ENCODE peak calls at places on chromosomes 5 and 9, in five cellular contexts. One of them, this sample, is unnamed.

GRCh38 chr5:38463634-38464521 is 92.6 kb downstream of the LIFR start:
- DNase-seq in gastrocnemius medialis: no peak
- DNase-seq in colonic mucosa: no peak
- DNase-seq in esophagus squamous epithelium: no peak
- DNase-seq in A673: peak; percentile 57
- DNase-seq in this sample: peak; percentile 13

GRCh38 chr5:10654566-10654965 is 90.7 kb downstream of the ANKRD33B start:
- DNase-seq in A673: no peak
- DNase-seq in colonic mucosa: no peak
- DNase-seq in esophagus squamous epithelium: no peak
- DNase-seq in gastrocnemius medialis: no peak
- DNase-seq in this sample: no peak

GRCh38 chr5:113520429-113520828 is 6.9 kb downstream of the YTHDC2 start:
- DNase-seq in colonic mucosa: no peak
- DNase-seq in gastrocnemius medialis: no peak
- DNase-seq in esophagus squamous epithelium: no peak
- DNase-seq in A673: no peak
- DNase-seq in this sample: no peak

GRCh38 chr5:110094109-110094508 is 404.4 kb downstream of the MAN2A1 start:
- DNase-seq in gastrocnemius medialis: no peak
- DNase-seq in esophagus squamous epithelium: no peak
- DNase-seq in colonic mucosa: no peak
- DNase-seq in A673: no peak
- DNase-seq in this sample: no peak

GRCh38 chr5:73673161-73673591 is 47.2 kb downstream of the ARHGEF28 start:
- DNase-seq in esophagus squamous epithelium: no peak
- DNase-seq in A673: peak; percentile 48
- DNase-seq in gastrocnemius medialis: no peak
- DNase-seq in colonic mucosa: no peak
- DNase-seq in this sample: peak; percentile 22

GRCh38 chr5:172862165-172862801 is 28.2 kb downstream of the ERGIC1 start:
- DNase-seq in esophagus squamous epithelium: no peak
- DNase-seq in gastrocnemius medialis: no peak
- DNase-seq in colonic mucosa: no peak
- DNase-seq in A673: no peak
- DNase-seq in this sample: no peak

GRCh38 chr5:169754737-169755136 is 117.7 kb downstream of the DOCK2 start:
- DNase-seq in colonic mucosa: no peak
- DNase-seq in gastrocnemius medialis: no peak
- DNase-seq in esophagus squamous epithelium: no peak
- DNase-seq in A673: no peak
- DNase-seq in this sample: no peak

GRCh38 chr5:2038337-2039179 is 155.8 kb upstream of the IRX4 start:
- DNase-seq in A673: peak; percentile 31
- DNase-seq in gastrocnemius medialis: peak; percentile 10
- DNase-seq in esophagus squamous epithelium: no peak
- DNase-seq in colonic mucosa: peak; percentile 25
- DNase-seq in this sample: peak; percentile 29

GRCh38 chr5:130964238-130965192 is 200.5 kb downstream of the HINT1 start:
- DNase-seq in A673: no peak
- DNase-seq in esophagus squamous epithelium: no peak
- DNase-seq in colonic mucosa: no peak
- DNase-seq in gastrocnemius medialis: no peak
- DNase-seq in this sample: no peak

GRCh38 chr9:123420560-123421210 is 64.7 kb downstream of the CRB2 start:
- DNase-seq in colonic mucosa: no peak
- DNase-seq in A673: no peak
- DNase-seq in esophagus squamous epithelium: no peak
- DNase-seq in gastrocnemius medialis: no peak
- DNase-seq in this sample: no peak

GRCh38 chr9:126117631-126118030 is 209.0 kb upstream of the MVB12B start:
- DNase-seq in colonic mucosa: no peak
- DNase-seq in esophagus squamous epithelium: no peak
- DNase-seq in A673: no peak
- DNase-seq in gastrocnemius medialis: no peak
- DNase-seq in this sample: no peak

GRCh38 chr5:124774002-124774318 is 27.5 kb upstream of the ZNF608 start:
- DNase-seq in esophagus squamous epithelium: no peak
- DNase-seq in colonic mucosa: no peak
- DNase-seq in A673: no peak
- DNase-seq in gastrocnemius medialis: no peak
- DNase-seq in this sample: no peak

GRCh38 chr5:5043346-5043745 is 96.8 kb upstream of the ADAMTS16 start:
- DNase-seq in colonic mucosa: no peak
- DNase-seq in A673: no peak
- DNase-seq in gastrocnemius medialis: no peak
- DNase-seq in esophagus squamous epithelium: no peak
- DNase-seq in this sample: no peak

GRCh38 chr9:83340451-83340850 is 197.8 kb downstream of the FRMD3 start:
- DNase-seq in colonic mucosa: no peak
- DNase-seq in gastrocnemius medialis: no peak
- DNase-seq in esophagus squamous epithelium: no peak
- DNase-seq in A673: no peak
- DNase-seq in this sample: no peak

GRCh38 chr5:67166886-67167285 is 29.7 kb downstream of the CD180 start:
- DNase-seq in colonic mucosa: no peak
- DNase-seq in gastrocnemius medialis: no peak
- DNase-seq in A673: no peak
- DNase-seq in esophagus squamous epithelium: no peak
- DNase-seq in this sample: no peak

GRCh38 chr9:82417501-82417900 is 428.9 kb downstream of the SPATA31D1 start:
- DNase-seq in esophagus squamous epithelium: no peak
- DNase-seq in A673: no peak
- DNase-seq in gastrocnemius medialis: no peak
- DNase-seq in colonic mucosa: no peak
- DNase-seq in this sample: no peak

GRCh38 chr5:3417376-3417943 is 178.2 kb upstream of the IRX1 start:
- DNase-seq in A673: no peak
- DNase-seq in esophagus squamous epithelium: no peak
- DNase-seq in colonic mucosa: no peak
- DNase-seq in gastrocnemius medialis: no peak
- DNase-seq in this sample: no peak

GRCh38 chr9:89606567-89607311 is 1.9 kb downstream of the GADD45G start:
- DNase-seq in gastrocnemius medialis: peak; percentile 49
- DNase-seq in esophagus squamous epithelium: no peak
- DNase-seq in A673: peak; percentile 22
- DNase-seq in colonic mucosa: peak; percentile 78
- DNase-seq in this sample: peak; percentile 77

GRCh38 chr9:111433082-111433481 is 51.1 kb downstream of the ECPAS start:
- DNase-seq in esophagus squamous epithelium: no peak
- DNase-seq in colonic mucosa: no peak
- DNase-seq in A673: no peak
- DNase-seq in gastrocnemius medialis: no peak
- DNase-seq in this sample: no peak

GRCh38 chr5:156683509-156683908 is 166.6 kb upstream of the PPP1R2B start:
- DNase-seq in gastrocnemius medialis: no peak
- DNase-seq in A673: no peak
- DNase-seq in esophagus squamous epithelium: no peak
- DNase-seq in colonic mucosa: no peak
- DNase-seq in this sample: no peak

GRCh38 chr5:98510111-98510510 is 263.4 kb upstream of the RGMB start:
- DNase-seq in esophagus squamous epithelium: no peak
- DNase-seq in A673: no peak
- DNase-seq in gastrocnemius medialis: no peak
- DNase-seq in colonic mucosa: peak; percentile 61
- DNase-seq in this sample: peak; percentile 69

GRCh38 chr9:3743901-3744413 is 218.2 kb upstream of the RFX3 start:
- DNase-seq in A673: no peak
- DNase-seq in colonic mucosa: no peak
- DNase-seq in esophagus squamous epithelium: no peak
- DNase-seq in gastrocnemius medialis: no peak
- DNase-seq in this sample: no peak

GRCh38 chr9:101440714-101441230 is 5.2 kb upstream of the ALDOB start:
- DNase-seq in A673: no peak
- DNase-seq in gastrocnemius medialis: no peak
- DNase-seq in colonic mucosa: no peak
- DNase-seq in esophagus squamous epithelium: no peak
- DNase-seq in this sample: peak; percentile 96

GRCh38 chr5:38800044-38800443 is 45.8 kb upstream of the OSMR start:
- DNase-seq in colonic mucosa: no peak
- DNase-seq in A673: no peak
- DNase-seq in esophagus squamous epithelium: no peak
- DNase-seq in gastrocnemius medialis: no peak
- DNase-seq in this sample: no peak

GRCh38 chr9:37471942-37472679 is 6.9 kb upstream of the ZBTB5 start:
- DNase-seq in colonic mucosa: peak; percentile 49
- DNase-seq in gastrocnemius medialis: no peak
- DNase-seq in A673: peak; percentile 92
- DNase-seq in esophagus squamous epithelium: no peak
- DNase-seq in this sample: peak; percentile 70

GRCh38 chr5:57494104-57495098 is 11.8 kb upstream of the ACTBL2 start:
- DNase-seq in esophagus squamous epithelium: peak; percentile 3
- DNase-seq in A673: peak; percentile 91
- DNase-seq in gastrocnemius medialis: no peak
- DNase-seq in colonic mucosa: peak; percentile 40
- DNase-seq in this sample: peak; percentile 4

GRCh38 chr5:40691894-40692293 is 12.2 kb downstream of the PTGER4 start:
- DNase-seq in A673: no peak
- DNase-seq in esophagus squamous epithelium: no peak
- DNase-seq in gastrocnemius medialis: no peak
- DNase-seq in colonic mucosa: no peak
- DNase-seq in this sample: no peak

GRCh38 chr5:40687316-40687715 is 7.6 kb downstream of the PTGER4 start:
- DNase-seq in esophagus squamous epithelium: no peak
- DNase-seq in colonic mucosa: no peak
- DNase-seq in A673: no peak
- DNase-seq in gastrocnemius medialis: no peak
- DNase-seq in this sample: no peak

GRCh38 chr5:40688127-40688756 is 8.5 kb downstream of the PTGER4 start:
- DNase-seq in A673: peak; percentile 88
- DNase-seq in esophagus squamous epithelium: peak; percentile 12
- DNase-seq in gastrocnemius medialis: peak; percentile 71
- DNase-seq in colonic mucosa: peak; percentile 91
- DNase-seq in this sample: peak; percentile 87

GRCh38 chr5:40685952-40686351 is 6.2 kb downstream of the PTGER4 start:
- DNase-seq in gastrocnemius medialis: no peak
- DNase-seq in colonic mucosa: no peak
- DNase-seq in esophagus squamous epithelium: no peak
- DNase-seq in A673: no peak
- DNase-seq in this sample: no peak

GRCh38 chr5:40689442-40689841 is 9.7 kb downstream of the PTGER4 start:
- DNase-seq in gastrocnemius medialis: no peak
- DNase-seq in esophagus squamous epithelium: no peak
- DNase-seq in A673: peak; percentile 32
- DNase-seq in colonic mucosa: peak; percentile 37
- DNase-seq in this sample: peak; percentile 84
- H3K4me3 ChIP-seq in gastrocnemius medialis: no peak overlapping the region
- H3K4me3 ChIP-seq in esophagus squamous epithelium: no peak overlapping the region
- H3K4me3 ChIP-seq in A673: no peak overlapping the region
- H3K4me3 ChIP-seq in colonic mucosa: no peak overlapping the region
- H3K4me3 ChIP-seq in this sample: no peak overlapping the region

DNA sequence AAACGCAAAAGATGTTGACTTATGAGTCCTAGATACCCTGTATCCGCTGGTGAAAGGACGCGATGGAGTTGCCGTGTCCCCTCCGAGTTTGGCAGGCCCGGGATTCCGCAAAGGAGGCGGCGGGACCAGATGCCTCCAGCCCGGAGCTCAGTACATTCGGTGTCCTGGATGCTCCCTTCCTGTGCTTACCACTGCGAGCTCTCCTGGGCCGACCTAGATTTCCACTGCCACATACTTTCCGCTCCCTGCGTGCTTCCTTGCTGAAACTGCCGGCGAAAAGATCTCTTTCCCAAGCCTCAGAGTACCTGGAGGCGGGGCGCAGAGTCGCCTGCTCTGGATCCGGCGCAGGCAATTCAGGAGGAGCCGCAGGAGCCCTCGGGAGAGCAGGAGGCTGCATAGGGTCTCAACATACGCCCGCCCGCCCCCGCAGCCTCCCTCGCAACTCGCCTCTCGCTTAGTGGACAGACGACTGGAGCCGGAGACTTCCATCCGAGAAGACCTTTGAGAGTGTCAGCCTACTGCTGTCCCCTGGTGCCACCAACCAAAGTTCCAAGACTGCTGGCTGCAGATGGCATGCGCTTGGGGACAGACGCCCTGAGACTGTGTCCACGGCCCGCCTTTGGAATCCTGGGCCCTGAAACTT is 39.8 kb downstream of the ANXA2R start:
- DNase-seq in colonic mucosa: no peak
- DNase-seq in esophagus squamous epithelium: no peak
- DNase-seq in gastrocnemius medialis: no peak
- DNase-seq in A673: no peak
- DNase-seq in this sample: no peak
- H3K4me3 ChIP-seq in colonic mucosa: peak overlapping the region; percentile 5
- H3K4me3 ChIP-seq in esophagus squamous epithelium: peak overlapping the region; percentile 37
- H3K4me3 ChIP-seq in gastrocnemius medialis: peak overlapping the region; percentile 37
- H3K4me3 ChIP-seq in A673: peak overlapping the region; percentile 25
- H3K4me3 ChIP-seq in this sample: no peak overlapping the region

DNA sequence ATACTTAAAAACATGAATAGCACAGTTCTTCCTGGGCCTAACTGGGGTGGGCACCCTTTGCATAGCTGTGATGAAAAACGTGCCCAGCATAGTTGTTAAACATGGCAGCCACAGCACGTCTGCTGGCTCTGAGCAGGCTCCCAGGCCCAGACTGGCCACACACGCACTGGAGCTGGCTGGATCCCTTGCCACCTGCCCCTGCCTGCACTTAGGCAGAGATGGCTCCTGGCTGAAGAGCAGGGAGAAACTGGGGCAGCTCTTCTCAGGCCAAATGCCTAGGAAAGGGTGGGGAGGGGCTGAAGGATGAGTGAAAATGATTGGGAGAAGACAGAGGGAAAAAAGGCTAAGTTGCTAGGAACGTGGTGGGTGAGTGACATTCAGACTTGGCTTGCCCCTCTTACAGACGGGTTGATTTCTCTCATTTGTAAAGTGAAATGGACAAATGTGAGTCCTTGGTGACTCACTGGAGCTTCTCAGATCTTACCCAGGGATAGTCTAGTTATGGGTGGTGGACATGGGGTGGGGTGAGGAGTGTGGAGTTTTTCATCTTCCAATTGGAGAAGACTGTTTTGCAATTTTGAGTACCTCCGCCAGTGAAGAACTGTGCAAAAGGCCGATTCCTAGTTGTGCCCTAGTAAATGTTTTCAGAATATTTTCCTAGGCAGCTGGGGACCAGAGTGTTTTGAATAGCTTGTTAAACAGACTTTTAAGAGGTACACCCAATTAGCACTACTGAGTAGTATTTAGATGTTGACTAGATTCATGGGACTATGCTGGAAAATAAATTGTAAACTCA is 42.4 kb downstream of the TRIO start:
- DNase-seq in colonic mucosa: no peak
- DNase-seq in esophagus squamous epithelium: no peak
- DNase-seq in gastrocnemius medialis: peak; percentile 15
- DNase-seq in A673: no peak
- DNase-seq in this sample: no peak
- H3K4me3 ChIP-seq in colonic mucosa: no peak overlapping the region
- H3K4me3 ChIP-seq in esophagus squamous epithelium: no peak overlapping the region
- H3K4me3 ChIP-seq in gastrocnemius medialis: no peak overlapping the region
- H3K4me3 ChIP-seq in A673: no peak overlapping the region
- H3K4me3 ChIP-seq in this sample: no peak overlapping the region

DNA sequence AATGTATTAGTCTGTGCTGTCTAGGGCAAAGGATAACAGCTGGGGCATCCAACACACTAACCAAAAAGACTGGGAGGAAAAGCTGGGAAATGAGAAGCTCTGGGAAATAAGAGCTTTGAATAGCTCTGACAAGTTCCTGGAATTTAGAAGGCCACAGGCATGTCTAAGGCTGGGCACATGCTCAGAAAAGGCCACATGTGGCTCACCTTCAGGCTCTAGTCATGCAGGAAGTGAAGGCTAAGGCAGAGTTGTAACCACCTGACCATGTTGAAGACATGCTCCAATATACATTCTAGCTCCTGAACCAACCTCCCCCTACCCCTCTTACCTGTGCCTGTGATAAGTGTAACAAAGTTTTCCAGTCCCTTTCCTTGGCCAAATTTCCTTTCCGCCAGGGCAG is 31.7 kb downstream of the CLTA start:
- DNase-seq in colonic mucosa: no peak
- DNase-seq in esophagus squamous epithelium: no peak
- DNase-seq in A673: no peak
- DNase-seq in gastrocnemius medialis: no peak
- DNase-seq in this sample: no peak
- H3K4me3 ChIP-seq in colonic mucosa: no peak overlapping the region
- H3K4me3 ChIP-seq in esophagus squamous epithelium: no peak overlapping the region
- H3K4me3 ChIP-seq in A673: no peak overlapping the region
- H3K4me3 ChIP-seq in gastrocnemius medialis: no peak overlapping the region
- H3K4me3 ChIP-seq in this sample: no peak overlapping the region